ENCODE peak calls at places on chromosome 9, in ten cellular contexts. V, C, Z, S, D, F, R, U, K and H are unnamed samples.

GRCh38 chr9:18666987-18667772 is 193.2 kb downstream of the ADAMTSL1 start:
- DNase-seq in V (no peak), C (no peak), Z (peak), S (peak), D (no peak), F (peak), R (no peak), U (no peak), K (no peak), H (no peak)

GRCh38 chr9:91243029-91243428 is 118.7 kb downstream of the AUH start:
- DNase-seq in V (no peak), C (no peak), Z (no peak), S (no peak), D (no peak), F (no peak), R (no peak), U (no peak), K (no peak), H (no peak)

GRCh38 chr9:68497629-68498028 is 43.1 kb downstream of the TMEM252 start:
- DNase-seq in V (no peak), C (no peak), Z (no peak), S (no peak), D (no peak), F (no peak), R (no peak), U (no peak), K (no peak), H (no peak)

GRCh38 chr9:28916348-28916747 is 1343.1 kb upstream of the C9orf72 start:
- DNase-seq in V (no peak), C (no peak), Z (no peak), S (no peak), D (no peak), F (no peak), R (no peak), U (no peak), K (no peak), H (no peak)

GRCh38 chr9:110775724-110776123 is 107.1 kb downstream of the MUSK start:
- DNase-seq in V (no peak), C (no peak), Z (no peak), S (no peak), D (no peak), F (no peak), R (no peak), U (no peak), K (no peak), H (no peak)

GRCh38 chr9:120383999-120384924 is 195.7 kb downstream of the CDK5RAP2 start:
- DNase-seq in V (no peak), C (no peak), Z (peak), S (no peak), D (no peak), F (peak), R (no peak), U (peak), K (no peak), H (no peak)

GRCh38 chr9:136714096-136714875 is 1.9 kb downstream of the DIPK1B start:
- DNase-seq in V (peak), C (no peak), Z (no peak), S (no peak), D (no peak), F (peak), R (no peak), U (no peak), K (no peak), H (no peak)

GRCh38 chr9:38001430-38001829 is 67.6 kb downstream of the SHB start:
- DNase-seq in V (no peak), C (no peak), Z (no peak), S (no peak), D (no peak), F (no peak), R (no peak), U (no peak), K (no peak), H (no peak)

GRCh38 chr9:121822093-121823085 is 171.0 kb downstream of the DAB2IP start:
- DNase-seq in V (no peak), C (no peak), Z (no peak), S (no peak), D (no peak), F (no peak), R (no peak), U (no peak), K (no peak), H (no peak)

GRCh38 chr9:107807183-107807582 is 317.6 kb upstream of the KLF4 start:
- DNase-seq in V (no peak), C (no peak), Z (peak), S (peak), D (no peak), F (peak), R (no peak), U (peak), K (no peak), H (no peak)

GRCh38 chr9:8907863-8908262 is 1108.3 kb upstream of the DMAC1 start:
- DNase-seq in V (no peak), C (no peak), Z (no peak), S (no peak), D (no peak), F (no peak), R (no peak), U (no peak), K (no peak), H (no peak)

GRCh38 chr9:12819436-12820185 is 44.8 kb downstream of the LURAP1L start:
- DNase-seq in V (no peak), C (peak), Z (no peak), S (peak), D (no peak), F (no peak), R (no peak), U (no peak), K (no peak), H (no peak)

GRCh38 chr9:128314697-128315096 is 7.5 kb downstream of the TRUB2 start:
- DNase-seq in V (no peak), C (no peak), Z (no peak), S (no peak), D (no peak), F (no peak), R (no peak), U (no peak), K (no peak), H (no peak)

GRCh38 chr9:13500034-13500433 is 220.5 kb upstream of the MPDZ start:
- DNase-seq in V (no peak), C (no peak), Z (no peak), S (no peak), D (no peak), F (no peak), R (no peak), U (peak), K (no peak), H (no peak)

GRCh38 chr9:70835323-70835722 is 286.1 kb downstream of the TRPM3 start:
- DNase-seq in V (no peak), C (no peak), Z (peak), S (peak), D (no peak), F (peak), R (no peak), U (no peak), K (no peak), H (no peak)

GRCh38 chr9:23587903-23588302 is 238.1 kb downstream of the ELAVL2 start:
- DNase-seq in V (no peak), C (peak), Z (no peak), S (no peak), D (no peak), F (no peak), R (no peak), U (no peak), K (no peak), H (no peak)

GRCh38 chr9:90956026-90956810 is 154.6 kb downstream of the SYK start:
- DNase-seq in V (no peak), C (no peak), Z (peak), S (peak), D (no peak), F (no peak), R (no peak), U (peak), K (no peak), H (no peak)

GRCh38 chr9:4365055-4365454 is 65.2 kb upstream of the GLIS3 start:
- DNase-seq in V (no peak), C (no peak), Z (no peak), S (no peak), D (no peak), F (no peak), R (no peak), U (no peak), K (no peak), H (no peak)

GRCh38 chr9:114499528-114499927 is 5.7 kb downstream of the WHRN start:
- DNase-seq in V (no peak), C (no peak), Z (no peak), S (no peak), D (no peak), F (no peak), R (no peak), U (no peak), K (peak), H (no peak)

GRCh38 chr9:126934441-126934840 is 19.9 kb downstream of the RALGPS1 start:
- DNase-seq in V (no peak), C (no peak), Z (no peak), S (no peak), D (no peak), F (no peak), R (no peak), U (no peak), K (no peak), H (no peak)

GRCh38 chr9:103364753-103365152 is 369.6 kb downstream of the CYLC2 start:
- DNase-seq in V (no peak), C (no peak), Z (peak), S (peak), D (no peak), F (peak), R (no peak), U (no peak), K (no peak), H (no peak)